ENCODE peak calls at places on chromosomes 3 and 15, in seven cellular contexts. M, A, I, L, X, P and V are unnamed samples.

GRCh38 chr3:58039609-58040008 is 31.4 kb downstream of the FLNB start:
- DNase-seq in L (no peak), I (no peak), A (no peak), M (no peak), X (no peak), P (no peak), V (no peak)

GRCh38 chr15:46129145-46129544 is 494.3 kb downstream of the SQOR start:
- DNase-seq in I (no peak), M (no peak), A (no peak), L (no peak), P (no peak), X (no peak), V (no peak)

GRCh38 chr3:36969540-36970432 is 23.1 kb downstream of the EPM2AIP1 start:
- DNase-seq in M (peak), I (peak), A (peak), X (no peak), L (peak), P (no peak), V (no peak)

GRCh38 chr3:173690542-173690941 is 293.0 kb downstream of the NLGN1 start:
- DNase-seq in M (no peak), A (no peak), P (no peak), X (no peak), I (no peak), L (no peak), V (no peak)

GRCh38 chr3:54132685-54133084 is 10.3 kb downstream of the CACNA2D3 start:
- DNase-seq in L (no peak), I (no peak), A (no peak), X (no peak), M (no peak), P (peak), V (no peak)

GRCh38 chr3:152445227-152445626 is 176.5 kb downstream of the MBNL1 start:
- DNase-seq in A (no peak), P (no peak), L (no peak), X (no peak), M (no peak), I (no peak), V (no peak)

GRCh38 chr3:150889105-150889504 is 16.1 kb downstream of the MINDY4B start:
- DNase-seq in I (no peak), L (no peak), X (no peak), A (no peak), M (no peak), P (no peak), V (no peak)

GRCh38 chr3:152942366-152942765 is 107.4 kb downstream of the P2RY1 start:
- DNase-seq in A (no peak), L (no peak), P (no peak), X (no peak), M (no peak), I (no peak), V (no peak)

DNA sequence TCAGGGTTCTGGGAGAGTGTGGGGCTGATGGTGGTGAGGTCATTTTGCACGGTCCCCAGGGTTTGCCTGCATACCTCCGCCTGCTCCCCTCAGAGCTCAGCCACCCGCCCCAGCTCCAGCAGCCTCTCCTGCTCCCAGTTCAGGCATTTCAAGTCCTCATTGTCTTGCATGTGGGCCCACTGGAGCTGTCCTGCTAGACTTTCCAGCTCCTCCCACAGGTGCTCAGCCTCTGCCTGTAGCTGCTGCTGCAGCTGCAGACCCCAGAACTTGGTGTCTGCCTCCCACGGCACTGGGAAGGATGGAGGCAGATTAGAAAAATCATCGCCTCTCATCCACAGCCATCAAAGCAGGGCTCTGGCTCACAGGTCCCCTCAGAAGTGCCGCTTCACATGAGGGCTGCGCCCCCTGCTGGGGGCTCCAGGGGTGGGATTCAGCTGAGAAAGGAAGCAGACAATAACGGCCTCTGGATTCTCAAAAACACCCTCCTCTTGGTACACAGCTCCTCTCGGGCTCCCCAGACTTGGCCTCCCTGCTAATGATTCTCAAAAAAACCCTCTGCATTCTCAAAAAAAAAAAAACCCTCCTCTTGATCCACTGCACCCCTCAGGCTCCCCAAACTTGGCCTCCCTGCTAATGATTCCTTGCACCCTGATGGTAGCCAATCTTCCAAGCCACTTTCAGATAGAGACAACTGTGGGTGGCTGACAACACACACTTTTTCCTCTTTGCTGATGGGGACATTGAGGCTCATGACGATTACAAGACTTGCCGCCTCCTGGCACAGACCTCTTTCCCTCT is 89.3 kb upstream of the C2CD4B start:
- DNase-seq in L (peak), A (no peak), I (no peak), X (no peak), M (peak), P (no peak), V (peak)
- TF ChIP-seq CTCF in L (peak), A (peak), I (peak), X (peak), M (peak), P (peak), V (peak)

DNA sequence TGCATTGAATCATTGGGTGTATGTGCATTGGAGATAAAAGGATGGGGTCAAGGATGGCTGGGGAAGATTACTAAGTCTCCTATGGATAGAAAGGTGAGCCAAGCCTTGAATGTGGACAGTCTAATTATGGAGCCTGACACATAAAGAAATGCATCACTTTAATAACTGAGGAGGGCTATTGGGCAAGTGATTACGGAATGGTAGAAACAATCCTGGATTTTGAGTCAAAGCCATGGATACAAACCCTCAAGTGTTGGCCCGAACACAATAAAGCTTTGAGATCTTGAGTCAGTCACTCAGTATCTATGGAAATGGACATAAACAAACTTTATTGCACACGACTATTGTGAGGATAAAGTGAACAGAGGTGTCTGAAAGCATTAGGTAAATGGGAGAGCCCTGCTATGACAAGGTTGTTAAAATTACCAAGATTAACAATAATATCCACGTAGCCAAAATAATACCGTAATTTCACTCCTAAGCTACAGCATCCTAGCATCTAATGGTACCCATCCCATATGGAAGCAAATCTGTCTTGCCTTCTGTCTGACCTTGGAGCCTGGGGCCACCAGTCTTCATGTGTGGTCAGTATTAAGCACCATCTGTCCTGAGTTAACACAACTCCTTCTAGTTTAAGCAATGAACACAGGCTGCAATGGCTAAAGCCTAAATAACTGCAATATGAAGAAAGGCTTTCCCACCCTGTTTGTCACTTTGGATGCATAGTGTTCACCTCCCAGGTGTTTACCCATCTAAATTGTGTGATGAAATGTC is 136.9 kb upstream of the PRICKLE2 start:
- DNase-seq in L (no peak), I (peak), X (no peak), A (no peak), M (no peak), P (no peak), V (no peak)
- TF ChIP-seq CTCF in L (no peak), I (no peak), X (no peak), A (no peak), M (no peak), P (no peak), V (no peak)

GRCh38 chr3:24151595-24151994 is 206.5 kb downstream of the NR1D2 start:
- DNase-seq in X (no peak), A (no peak), L (no peak), P (no peak), I (no peak), M (no peak), V (no peak)

GRCh38 chr3:24154003-24154695 is 209.1 kb downstream of the NR1D2 start:
- DNase-seq in L (no peak), P (no peak), I (no peak), A (no peak), M (no peak), X (no peak), V (no peak)

GRCh38 chr3:24145981-24146822 is 201.1 kb downstream of the NR1D2 start:
- DNase-seq in A (no peak), I (peak), P (no peak), L (no peak), M (no peak), X (no peak), V (no peak)

GRCh38 chr3:24145481-24145880 is 200.4 kb downstream of the NR1D2 start:
- DNase-seq in M (no peak), A (no peak), X (no peak), L (no peak), I (no peak), P (no peak), V (no peak)

DNA sequence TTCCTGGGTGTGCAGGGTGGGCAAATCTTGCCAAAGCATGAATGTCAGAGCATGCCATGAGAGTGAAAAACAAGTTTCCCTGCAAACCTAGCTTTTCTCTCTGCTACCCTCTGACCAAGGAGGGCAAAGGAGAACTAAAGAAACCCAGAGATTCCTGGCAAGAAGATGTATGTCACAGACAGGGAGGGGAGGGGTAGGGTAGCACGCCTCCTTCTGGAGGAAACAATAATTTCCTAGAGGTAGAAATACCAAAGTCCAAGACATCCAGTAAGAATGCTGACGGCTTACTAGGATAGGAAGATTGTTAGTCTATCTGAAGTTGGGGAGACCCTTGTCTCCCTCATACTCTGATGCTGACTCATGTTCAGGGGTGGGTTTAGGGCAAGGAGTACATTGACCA is 203.9 kb downstream of the NR1D2 start:
- DNase-seq in I (no peak), X (no peak), P (no peak), L (no peak), M (no peak), A (no peak), V (no peak)
- TF ChIP-seq CTCF in I (no peak), X (no peak), P (no peak), L (no peak), M (no peak), A (no peak), V (peak)

GRCh38 chr3:85208650-85209049 is 249.9 kb downstream of the CADM2 start:
- DNase-seq in I (no peak), P (no peak), M (no peak), X (no peak), A (no peak), L (no peak), V (no peak)
- TF ChIP-seq CTCF in I (no peak), P (no peak), M (no peak), X (no peak), A (no peak), L (no peak), V (no peak)

GRCh38 chr3:16589867-16590624 is 15.2 kb downstream of the DAZL start:
- DNase-seq in P (no peak), M (no peak), I (no peak), A (no peak), L (no peak), X (no peak), V (no peak)

GRCh38 chr3:16589120-16589519 is 16.1 kb downstream of the DAZL start:
- DNase-seq in L (no peak), I (no peak), A (no peak), P (no peak), M (no peak), X (no peak), V (no peak)

GRCh38 chr3:16587703-16588070 is 17.5 kb downstream of the DAZL start:
- DNase-seq in X (no peak), A (no peak), P (no peak), M (no peak), I (peak), L (no peak), V (no peak)

GRCh38 chr3:16583551-16583950 is 21.7 kb downstream of the DAZL start:
- DNase-seq in I (no peak), A (no peak), M (peak), L (no peak), P (no peak), X (no peak), V (no peak)

GRCh38 chr3:16587047-16587702 is 18.0 kb downstream of the DAZL start:
- DNase-seq in L (no peak), M (no peak), I (no peak), P (no peak), A (no peak), X (no peak), V (no peak)
- TF ChIP-seq CTCF in L (no peak), M (no peak), I (no peak), P (no peak), A (no peak), X (no peak), V (no peak)

GRCh38 chr3:127961963-127962362 is 46.9 kb downstream of the KBTBD12 start:
- DNase-seq in M (peak), I (no peak), A (no peak), L (no peak), P (no peak), X (no peak), V (peak)

GRCh38 chr3:127959041-127959440 is 44.0 kb downstream of the KBTBD12 start:
- DNase-seq in X (no peak), L (no peak), P (no peak), A (no peak), M (no peak), I (no peak), V (no peak)

GRCh38 chr3:127961124-127961523 is 46.1 kb downstream of the KBTBD12 start:
- DNase-seq in M (no peak), L (no peak), P (no peak), I (no peak), X (no peak), A (no peak), V (no peak)

GRCh38 chr3:127962937-127963336 is 47.9 kb downstream of the KBTBD12 start:
- DNase-seq in A (no peak), P (no peak), M (no peak), X (no peak), L (no peak), I (no peak), V (no peak)

DNA sequence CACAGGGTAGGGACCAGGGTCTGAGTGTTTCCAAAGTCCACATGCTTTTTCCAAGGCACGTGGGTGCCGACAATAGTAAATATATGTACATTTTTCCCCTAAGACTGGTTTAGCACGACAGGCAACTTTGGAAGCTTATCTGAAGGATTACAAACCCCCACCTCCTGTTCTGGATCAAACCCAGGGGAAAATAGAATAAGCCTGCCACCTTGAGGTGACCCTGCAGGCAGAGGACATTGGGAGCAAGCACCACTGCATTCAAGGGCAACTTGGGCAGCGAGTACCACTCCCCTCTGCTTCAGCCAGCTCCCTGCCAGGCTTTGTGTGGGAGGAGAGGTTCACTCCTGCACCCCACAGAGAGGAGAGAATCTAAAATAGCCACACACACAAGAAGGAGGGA is 44.8 kb downstream of the KBTBD12 start:
- DNase-seq in P (no peak), L (peak), I (no peak), X (no peak), A (no peak), M (peak), V (no peak)
- TF ChIP-seq CTCF in P (no peak), L (peak), I (peak), X (no peak), A (no peak), M (peak), V (peak)

DNA sequence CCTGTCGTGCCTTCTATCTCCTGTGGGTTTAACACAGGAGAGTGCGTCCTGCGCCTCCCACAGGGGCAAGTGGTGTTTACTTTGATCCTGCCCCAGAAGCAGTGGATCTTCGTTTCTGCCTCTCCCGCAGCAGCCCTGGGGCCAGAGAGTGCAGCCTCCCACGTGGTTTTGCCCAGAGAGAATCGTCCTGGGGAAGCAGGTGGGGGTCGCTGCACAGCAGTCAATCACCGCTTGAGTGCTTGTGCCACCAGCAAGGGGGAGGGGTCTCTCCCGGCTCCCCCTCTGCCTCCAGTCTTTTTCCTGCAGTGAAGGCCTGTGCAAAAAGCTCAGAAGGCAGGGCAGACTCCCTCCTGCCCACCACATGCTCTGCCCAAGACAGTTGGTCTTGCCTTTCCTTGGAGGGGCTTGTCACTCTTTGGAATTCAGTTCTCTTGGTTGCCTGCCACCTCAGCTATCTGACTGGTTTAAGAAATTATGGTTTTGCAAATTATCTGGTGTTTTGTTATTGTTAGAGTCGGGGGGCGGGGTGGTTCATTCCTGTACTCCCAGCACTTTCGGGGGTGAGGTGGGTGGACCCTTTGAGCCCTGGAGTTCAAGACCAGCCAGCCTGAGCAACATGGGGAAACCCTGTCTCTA is 26.9 kb downstream of the STOML1 start:
- DNase-seq in L (no peak), I (no peak), P (no peak), A (peak), M (no peak), X (no peak), V (no peak)
- TF ChIP-seq CTCF in L (peak), I (no peak), P (peak), A (peak), M (no peak), X (no peak), V (no peak)

GRCh38 chr15:71784719-71785118 is 25.6 kb upstream of the NR2E3 start:
- DNase-seq in M (no peak), A (no peak), L (no peak), X (no peak), P (no peak), I (no peak), V (no peak)
- TF ChIP-seq CTCF in M (no peak), A (peak), L (peak), X (no peak), P (no peak), I (peak), V (peak)